ENCODE peak calls at places on chromosomes 4 and X, in six cellular contexts. E is hepatocyte, O is mammary epithelial cell, Y is lower lobe of right lung, C is A673, P is colonic mucosa. A is an unnamed sample.

GRCh38 chr4:183353557-183353956 is 31.3 kb upstream of the CLDN24 start:
- DNase-seq in C (no peak), P (no peak), O (no peak), E (no peak), Y (no peak), A (no peak)

GRCh38 chr4:17068396-17068795 is 170.0 kb upstream of the LDB2 start:
- DNase-seq in E (no peak), P (no peak), Y (no peak), O (no peak), C (no peak), A (peak; percentile 52)

GRCh38 chr4:69753666-69754065 is 6.8 kb downstream of the SULT1B1 start:
- DNase-seq in Y (no peak), C (no peak), E (no peak), P (no peak), O (no peak), A (no peak)

GRCh38 chr4:4871267-4872147 is 12.0 kb downstream of the MSX1 start:
- DNase-seq in O (no peak), Y (no peak), E (no peak), P (no peak), C (no peak), A (no peak)

GRCh38 chr4:56077676-56078075 is 128.9 kb downstream of the CEP135 start:
- DNase-seq in P (no peak), C (no peak), Y (no peak), O (no peak), E (no peak), A (peak; percentile 23)

GRCh38 chrX:106894978-106895452 is 8.1 kb downstream of the RIPPLY1 start:
- DNase-seq in E (peak; percentile 47), O (peak; percentile 73), P (no peak), C (peak; percentile 63), Y (no peak), A (peak; percentile 45)

GRCh38 chrX:119072771-119073170 is at the start of gene CT47C1:
- DNase-seq in P (no peak), C (peak; percentile 2), O (no peak), Y (no peak), E (no peak), A (no peak)

GRCh38 chr4:173752610-173753009 is 222.6 kb upstream of the HAND2 start:
- DNase-seq in O (peak; percentile 3), Y (no peak), C (peak; percentile 42), E (no peak), P (peak; percentile 43), A (no peak)

GRCh38 chrX:136260801-136261200 is 9.6 kb upstream of the MAP7D3 start:
- DNase-seq in O (no peak), Y (no peak), E (no peak), P (no peak), C (no peak), A (no peak)

GRCh38 chr4:109046549-109047171 is 255.8 kb downstream of the COL25A1 start:
- DNase-seq in E (peak; percentile 40), O (no peak), C (no peak), P (no peak), Y (no peak), A (no peak)

GRCh38 chrX:12950851-12951589 is 23.9 kb upstream of the TMSB4X start:
- DNase-seq in C (peak; percentile 61), O (no peak), E (peak; percentile 64), Y (peak; percentile 54), P (peak; percentile 52), A (no peak)

GRCh38 chr4:107213410-107213809 is 177.3 kb upstream of the DKK2 start:
- DNase-seq in E (no peak), C (no peak), Y (no peak), O (no peak), P (no peak), A (no peak)

GRCh38 chr4:168831919-168832745 is 177.9 kb downstream of the CBR4 start:
- DNase-seq in P (peak; percentile 84), O (peak; percentile 86), Y (peak; percentile 82), E (peak; percentile 93), C (peak; percentile 80), A (no peak)

GRCh38 chrX:103215768-103216085 is 819 bp downstream of the BEX4 start:
- DNase-seq in P (no peak), E (no peak), O (no peak), Y (no peak), C (peak; percentile 57), A (no peak)

GRCh38 chr4:149765630-149766029 is 50.0 kb downstream of the IQCM start:
- DNase-seq in C (no peak), Y (no peak), E (no peak), O (peak; percentile 75), P (no peak), A (peak; percentile 68)

GRCh38 chrX:1165535-1166196 is 46.8 kb downstream of the CRLF2 start:
- DNase-seq in O (peak; percentile 45), P (no peak), E (peak; percentile 45), C (peak; percentile 76), Y (no peak), A (peak; percentile 16)

GRCh38 chr4:109164011-109164410 is 138.4 kb downstream of the COL25A1 start:
- DNase-seq in O (no peak), C (peak; percentile 61), Y (no peak), E (peak; percentile 16), P (no peak), A (peak; percentile 39)

GRCh38 chr4:2852481-2852881 is 8.8 kb downstream of the ADD1 start:
- DNase-seq in E (no peak), P (peak; percentile 45), O (no peak), C (no peak), Y (peak; percentile 51), A (no peak)

GRCh38 chr4:48033825-48034413 is 17.3 kb downstream of the NIPAL1 start:
- DNase-seq in E (peak; percentile 31), C (peak; percentile 64), O (peak; percentile 34), Y (no peak), P (peak; percentile 65), A (peak; percentile 34)

GRCh38 chr4:112978691-112979472 is 70.6 kb upstream of the ANK2 start:
- DNase-seq in E (no peak), P (no peak), C (no peak), Y (no peak), O (peak; percentile 95), A (peak; percentile 49)

GRCh38 chr4:5708829-5709680 is 696 bp upstream of the EVC2 start:
- DNase-seq in E (peak; percentile 21), O (no peak), P (no peak), Y (no peak), C (peak; percentile 12), A (no peak)

GRCh38 chrX:22952011-22952410 is 47.7 kb upstream of the DDX53 start:
- DNase-seq in Y (no peak), O (no peak), C (peak; percentile 64), E (peak; percentile 57), P (no peak), A (no peak)

GRCh38 chr4:180809439-180809838 is 1433.8 kb upstream of the TENM3 start:
- DNase-seq in O (no peak), Y (no peak), C (no peak), P (no peak), E (no peak), A (peak; percentile 24)

GRCh38 chr4:72975488-72975784 is 94.1 kb downstream of the COX18 start:
- DNase-seq in P (no peak), Y (no peak), O (no peak), C (no peak), E (no peak), A (no peak)

GRCh38 chr4:182847956-182848450 is 69.2 kb downstream of the DCTD start:
- DNase-seq in C (no peak), E (no peak), Y (no peak), P (no peak), O (no peak), A (no peak)

GRCh38 chr4:45663495-45664148 is 460.2 kb downstream of the GABRG1 start:
- DNase-seq in P (no peak), C (no peak), O (no peak), E (no peak), Y (no peak), A (no peak)

GRCh38 chr4:2045518-2045951 is 13.6 kb upstream of the NAT8L start:
- DNase-seq in P (no peak), Y (no peak), E (no peak), C (no peak), O (peak; percentile 26), A (no peak)

GRCh38 chr4:80017125-80017854 is 55.7 kb downstream of the ANTXR2 start:
- DNase-seq in Y (no peak), C (no peak), O (peak; percentile 89), E (no peak), P (no peak), A (peak; percentile 99)

GRCh38 chrX:130091976-130092522 is 18.2 kb downstream of the ELF4 start:
- DNase-seq in O (no peak), C (no peak), P (peak; percentile 75), E (peak; percentile 32), Y (peak; percentile 78), A (no peak)

GRCh38 chr4:143399113-143399949 is 62.7 kb downstream of the GAB1 start:
- DNase-seq in Y (no peak), C (peak; percentile 78), E (peak; percentile 40), P (no peak), O (peak; percentile 17), A (no peak)

GRCh38 chrX:72169008-72169728 is 12.4 kb upstream of the PIN4 start:
- DNase-seq in O (no peak), P (no peak), E (no peak), Y (no peak), C (no peak), A (no peak)

GRCh38 chr4:71383984-71384383 is 45.2 kb downstream of the SLC4A4 start:
- DNase-seq in E (no peak), C (no peak), O (no peak), P (no peak), Y (no peak), A (no peak)
- H3K4me1 ChIP-seq in E (peaks cover 5% of the 10 kb centered on the region), C (no peaks in the 10 kb centered on the region), O (no peaks in the 10 kb centered on the region), P (no peaks in the 10 kb centered on the region), Y (no peaks in the 10 kb centered on the region), A (no peaks in the 10 kb centered on the region)

DNA sequence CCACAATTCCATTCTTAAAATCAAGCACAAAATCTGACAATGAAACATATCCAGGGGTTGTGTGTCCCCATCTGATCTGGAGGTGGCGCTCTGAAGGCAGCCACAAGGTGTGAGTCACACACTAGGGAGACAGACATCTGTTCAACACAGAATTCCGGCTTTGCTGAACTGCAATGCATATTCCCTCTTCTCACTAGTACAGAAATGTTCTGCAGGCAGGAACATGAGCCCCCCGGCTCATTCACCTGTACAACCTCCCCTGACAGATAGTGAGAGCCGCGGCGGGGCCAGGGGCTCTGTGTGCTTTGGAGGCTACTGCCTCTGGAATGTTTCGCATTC is 41.9 kb downstream of the WDR1 start:
- DNase-seq in C (peak; percentile 19), P (no peak), O (peak; percentile 46), E (no peak), Y (no peak), A (no peak)
- H3K27ac ChIP-seq in C (no peak overlapping the region), P (no peak overlapping the region), O (no peak overlapping the region), E (no peak overlapping the region), Y (no peak overlapping the region), A (no peak overlapping the region)

DNA sequence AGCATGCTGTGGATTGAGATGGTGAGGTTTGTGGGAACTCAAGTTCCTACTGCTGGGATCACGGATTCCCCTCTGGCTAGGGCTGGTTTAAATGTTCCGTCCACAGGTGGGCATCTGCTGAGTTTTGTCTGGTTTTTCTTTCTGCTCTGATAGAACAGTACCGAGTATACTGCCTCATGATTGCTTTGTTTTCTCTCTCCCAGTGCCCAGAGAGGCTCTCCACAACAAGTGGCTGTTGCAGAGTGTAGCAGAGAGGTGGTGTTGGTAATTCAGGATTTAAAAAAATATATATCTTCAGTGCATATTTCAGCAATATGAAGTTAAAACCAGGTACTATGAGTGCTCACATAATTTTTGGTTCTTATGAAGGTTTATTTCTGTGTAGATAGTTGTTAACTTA is 213.7 kb downstream of the TEX13C start:
- DNase-seq in P (no peak), E (no peak), O (no peak), C (no peak), Y (no peak), A (no peak)
- TF ChIP-seq CTCF in P (no peak), E (no peak), O (no peak), C (no peak), Y (no peak), A (no peak)

GRCh38 chr4:139556735-139557505 is 901 bp upstream of the SETD7 start:
- DNase-seq in O (peak; percentile 37), E (peak; percentile 67), Y (peak; percentile 80), P (peak; percentile 79), C (peak; percentile 82), A (no peak)
- H3K4me1 ChIP-seq in O (peaks cover 15% of the 10 kb centered on the region), E (peaks cover 28% of the 10 kb centered on the region), Y (peaks cover 70% of the 10 kb centered on the region), P (no peaks in the 10 kb centered on the region), C (peaks cover 69% of the 10 kb centered on the region), A (peaks cover 10% of the 10 kb centered on the region)

A was measured in foreskin keratinocyte.